ENCODE peak calls at places on chromosomes 5 and 9, in four cellular contexts. C is IMR-90, F is PC-3, X is HCT116. T is an unnamed sample. For H3K9me3, the result is how much of the 10 kb centered on the place peaks cover.

GRCh38 chr9:122115176-122116035 is 22.3 kb upstream of the TTLL11 start:
- DNase-seq in X (no peak), C (no peak), F (no peak), T (no peak)

GRCh38 chr5:154723740-154724505 is 31.3 kb upstream of the LARP1 start:
- DNase-seq in X (no peak), C (peak), F (no peak), T (no peak)

GRCh38 chr5:172452398-172453205 is 1.7 kb downstream of the SH3PXD2B start:
- DNase-seq in F (peak), X (peak), C (peak), T (no peak)

GRCh38 chr5:81334304-81335061 is 33.1 kb downstream of the ZCCHC9 start:
- DNase-seq in X (no peak), C (no peak), F (no peak), T (no peak)

GRCh38 chr5:119951330-119951934 is 322.1 kb downstream of the FAM170A start:
- DNase-seq in C (no peak), F (no peak), X (no peak), T (no peak)

GRCh38 chr5:73365301-73365853 is 83.2 kb downstream of the FOXD1 start:
- DNase-seq in C (peak), X (peak), F (peak), T (no peak)

GRCh38 chr5:169289520-169289919 is 11.4 kb downstream of the SLIT3 start:
- DNase-seq in F (no peak), C (no peak), X (no peak), T (no peak)

GRCh38 chr9:73683862-73684591 is 532.4 kb downstream of the ANXA1 start:
- DNase-seq in X (peak), C (no peak), F (peak), T (peak)

GRCh38 chr9:18666987-18667772 is 193.2 kb downstream of the ADAMTSL1 start:
- DNase-seq in F (peak), X (no peak), C (peak), T (no peak)

GRCh38 chr5:43098064-43098463 is 22.6 kb upstream of the ZNF131 start:
- DNase-seq in C (no peak), X (no peak), F (no peak), T (no peak)

GRCh38 chr9:129703667-129704355 is 38.4 kb downstream of the PRRX2 start:
- DNase-seq in X (no peak), C (no peak), F (no peak), T (no peak)

GRCh38 chr5:34416501-34417008 is 239.6 kb upstream of the RAI14 start:
- DNase-seq in F (no peak), X (no peak), C (no peak), T (no peak)

GRCh38 chr5:123181394-123181801 is 92.4 kb downstream of the PRDM6 start:
- DNase-seq in C (peak), X (no peak), F (no peak), T (no peak)

GRCh38 chr9:134546231-134546731 is 95.3 kb upstream of the COL5A1 start:
- DNase-seq in C (peak), F (no peak), X (no peak), T (no peak)

GRCh38 chr5:78638423-78638822 is 10.1 kb downstream of the LHFPL2 start:
- DNase-seq in C (peak), X (no peak), F (peak), T (peak)

GRCh38 chr9:121686930-121687541 is 35.6 kb downstream of the DAB2IP start:
- DNase-seq in F (peak), C (peak), X (peak), T (no peak)

GRCh38 chr5:57834829-57835554 is 352.4 kb upstream of the ACTBL2 start:
- DNase-seq in F (no peak), X (no peak), C (peak), T (no peak)

GRCh38 chr5:135462304-135462703 is 10.2 kb upstream of the TIFAB start:
- DNase-seq in X (peak), F (peak), C (peak), T (no peak)

GRCh38 chr5:37840036-37840909 is at the start of gene GDNF:
- DNase-seq in C (peak), F (peak), X (no peak), T (no peak)

GRCh38 chr5:176658817-176659216 is 11.5 kb downstream of the TSPAN17 start:
- DNase-seq in F (no peak), C (peak), X (no peak), T (no peak)

GRCh38 chr9:95570150-95570549 is 53.4 kb upstream of the PTCH1 start:
- DNase-seq in F (no peak), X (no peak), C (peak), T (no peak)

GRCh38 chr5:332843-333242 is 11.3 kb downstream of the AHRR start:
- DNase-seq in X (no peak), F (no peak), C (no peak), T (no peak)

GRCh38 chr9:5518061-5518936 is 8.0 kb downstream of the PDCD1LG2 start:
- DNase-seq in X (no peak), C (no peak), F (no peak), T (no peak)

GRCh38 chr5:73282923-73283322 is 109.9 kb downstream of the TMEM174 start:
- DNase-seq in F (no peak), C (no peak), X (no peak), T (no peak)

GRCh38 chr9:129347323-129348120 is 169.5 kb upstream of the IER5L start:
- DNase-seq in X (no peak), F (no peak), C (peak), T (no peak)

GRCh38 chr5:145246961-145247744 is 588.0 kb downstream of the PRELID2 start:
- DNase-seq in X (no peak), F (peak), C (peak), T (peak)

GRCh38 chr5:66742083-66742895 is 146.1 kb downstream of the MAST4 start:
- DNase-seq in F (no peak), X (peak), C (no peak), T (no peak)

GRCh38 chr9:127838375-127839078 is 15.9 kb downstream of the ENG start:
- DNase-seq in X (no peak), C (peak), F (peak), T (no peak)

GRCh38 chr5:1178529-1179382 is 22.6 kb upstream of the SLC6A19 start:
- DNase-seq in X (no peak), C (no peak), F (no peak), T (no peak)

GRCh38 chr9:134686896-134687295 is 45.3 kb downstream of the COL5A1 start:
- DNase-seq in C (no peak), F (no peak), X (no peak), T (no peak)

GRCh38 chr9:87259543-87259942 is 238.1 kb upstream of the DAPK1 start:
- DNase-seq in C (no peak), X (no peak), F (no peak), T (no peak)

GRCh38 chr5:88734983-88735382 is 148.0 kb downstream of the MEF2C start:
- DNase-seq in X (no peak), C (no peak), F (no peak), T (no peak)

GRCh38 chr5:26192496-26192895 is 845.9 kb downstream of the CDH9 start:
- DNase-seq in F (peak), C (no peak), X (no peak), T (no peak)

GRCh38 chr9:95074632-95075269 is 242.8 kb downstream of the FANCC start:
- DNase-seq in C (no peak), F (no peak), X (no peak), T (no peak)

GRCh38 chr5:175466700-175467318 is 11.6 kb upstream of the SFXN1 start:
- DNase-seq in X (no peak), C (no peak), F (no peak), T (no peak)
- H3K27ac ChIP-seq in X (no peak), C (no peak), F (no peak), T (no peak)

GRCh38 chr5:140794594-140795258 is at the start of gene PCDHA2:
- DNase-seq in C (no peak), F (no peak), X (no peak), T (no peak)

GRCh38 chr5:140785905-140786686 is at the start of gene PCDHA1:
- DNase-seq in C (no peak), X (no peak), F (no peak), T (no peak)

GRCh38 chr5:140796718-140797095 is 2.1 kb downstream of the PCDHA2 start:
- DNase-seq in C (no peak), X (no peak), F (no peak), T (no peak)

GRCh38 chr5:140795259-140795641 is 598 bp downstream of the PCDHA2 start:
- DNase-seq in C (no peak), X (no peak), F (no peak), T (no peak)

DNA sequence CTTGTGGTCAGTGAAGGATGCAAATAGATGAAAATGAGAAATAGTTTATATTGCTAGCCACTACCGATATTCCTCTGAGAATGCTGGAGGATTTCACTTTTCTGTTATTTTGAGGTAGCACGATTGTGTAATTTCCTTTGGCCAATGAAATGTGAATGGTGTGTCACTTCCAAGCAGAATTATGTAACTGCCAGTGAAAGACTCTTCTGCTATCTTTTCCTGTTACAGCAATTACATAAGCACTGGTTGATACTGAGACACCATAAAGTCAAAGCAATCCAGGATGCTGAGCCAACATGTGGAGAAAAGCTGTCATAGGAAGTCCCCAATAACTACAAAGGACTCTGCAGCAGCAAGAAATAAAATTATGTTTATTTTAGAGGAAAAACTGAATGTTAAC is 3.5 kb upstream of the PCDHA2 start:
- DNase-seq in X (no peak), F (no peak), C (no peak), T (no peak)
- H3K9me3 ChIP-seq in X (under half), F (under half), C (under half), T (under half)

GRCh38 chr5:5741418-5741817 is 318.9 kb downstream of the ICE1 start:
- DNase-seq in X (no peak), C (no peak), F (no peak), T (no peak)
- H3K4me2 ChIP-seq in X (no peak), C (no peak), F (no peak), T (no peak)

DNA sequence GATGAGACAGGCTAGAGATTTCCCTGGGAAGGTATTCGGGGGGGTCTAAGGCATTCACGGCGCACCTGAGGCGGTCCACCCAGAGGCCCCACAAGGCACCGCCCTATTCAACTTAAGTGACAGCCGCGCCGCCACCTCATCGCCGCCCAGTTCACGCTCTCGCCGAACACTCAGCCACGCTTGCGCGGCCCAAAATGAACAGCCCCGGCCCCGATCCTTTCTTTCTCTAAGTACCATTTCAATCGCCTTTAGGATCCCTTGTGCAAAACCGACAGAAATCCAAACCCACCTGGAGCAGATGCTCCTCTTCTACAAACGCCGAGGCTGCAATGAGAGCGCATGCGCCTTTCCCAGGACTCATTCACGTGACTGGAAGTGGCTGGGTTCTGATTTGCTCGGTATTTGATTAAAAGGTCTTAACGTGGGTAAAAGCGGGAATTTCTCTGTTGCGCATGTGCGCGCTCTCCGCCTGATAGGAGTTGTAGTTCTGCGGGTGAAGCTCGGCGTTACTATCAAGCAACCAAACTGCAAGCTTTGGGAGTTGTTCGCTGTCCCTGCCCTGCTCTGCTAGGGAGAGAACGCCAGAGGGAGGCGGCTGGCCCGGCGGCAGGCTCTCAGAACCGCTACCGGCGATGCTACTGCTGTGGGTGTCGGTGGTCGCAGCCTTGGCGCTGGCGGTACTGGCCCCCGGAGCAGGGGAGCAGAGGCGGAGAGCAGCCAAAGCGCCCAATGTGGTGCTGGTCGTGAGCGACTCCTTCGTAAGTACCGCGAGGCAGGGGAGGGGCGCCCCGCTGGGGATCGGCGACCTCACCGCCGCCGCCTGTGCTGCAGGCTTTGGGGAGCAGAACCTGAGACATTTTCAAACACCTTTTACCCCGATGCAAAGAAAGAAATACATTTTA is at the start of the genes ARSK and SKIC3:
- DNase-seq in X (peak), F (peak), C (peak), T (peak)
- H3K27ac ChIP-seq in X (peak), F (peak), C (peak), T (peak)

DNA sequence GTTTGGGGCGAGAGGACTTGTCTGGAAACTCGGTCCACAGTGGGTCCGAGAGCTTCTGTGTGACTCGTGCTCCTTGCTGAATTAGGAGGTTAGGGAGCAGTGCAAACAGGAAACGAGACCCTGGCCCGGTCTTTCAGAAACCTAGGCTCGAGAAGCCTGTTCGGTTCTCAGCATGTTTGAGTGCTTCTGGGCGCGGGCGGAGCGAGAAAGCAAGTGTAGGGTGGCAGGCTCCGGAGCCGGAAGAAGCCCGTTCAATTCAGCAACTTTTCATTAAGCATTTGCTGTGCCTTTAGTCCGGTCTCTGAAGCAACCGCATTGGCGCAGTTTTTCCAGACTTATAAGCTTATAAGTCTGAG is 547 bp downstream of the CLTA start:
- DNase-seq in F (no peak), C (no peak), X (no peak), T (no peak)
- H3K9me3 ChIP-seq in F (under half), C (under half), X (under half), T (under half)

GRCh38 chr9:91681461-91682305 is 258.1 kb upstream of the NFIL3 start:
- DNase-seq in F (peak), C (peak), X (peak), T (no peak)
- H3K4me2 ChIP-seq in F (peak), C (no peak), X (peak), T (no peak)

GRCh38 chr9:131142160-131142559 is 16.8 kb downstream of the NUP214 start:
- DNase-seq in C (no peak), F (no peak), X (no peak), T (no peak)

GRCh38 chr9:131140112-131140511 is 14.7 kb downstream of the NUP214 start:
- DNase-seq in C (no peak), X (no peak), F (no peak), T (no peak)

GRCh38 chr9:131140550-131140949 is 15.2 kb downstream of the NUP214 start:
- DNase-seq in X (no peak), C (no peak), F (no peak), T (no peak)

GRCh38 chr9:131138676-131139075 is 13.3 kb downstream of the NUP214 start:
- DNase-seq in F (no peak), C (no peak), X (no peak), T (no peak)
- H3K27ac ChIP-seq in F (no peak), C (no peak), X (no peak), T (no peak)

DNA sequence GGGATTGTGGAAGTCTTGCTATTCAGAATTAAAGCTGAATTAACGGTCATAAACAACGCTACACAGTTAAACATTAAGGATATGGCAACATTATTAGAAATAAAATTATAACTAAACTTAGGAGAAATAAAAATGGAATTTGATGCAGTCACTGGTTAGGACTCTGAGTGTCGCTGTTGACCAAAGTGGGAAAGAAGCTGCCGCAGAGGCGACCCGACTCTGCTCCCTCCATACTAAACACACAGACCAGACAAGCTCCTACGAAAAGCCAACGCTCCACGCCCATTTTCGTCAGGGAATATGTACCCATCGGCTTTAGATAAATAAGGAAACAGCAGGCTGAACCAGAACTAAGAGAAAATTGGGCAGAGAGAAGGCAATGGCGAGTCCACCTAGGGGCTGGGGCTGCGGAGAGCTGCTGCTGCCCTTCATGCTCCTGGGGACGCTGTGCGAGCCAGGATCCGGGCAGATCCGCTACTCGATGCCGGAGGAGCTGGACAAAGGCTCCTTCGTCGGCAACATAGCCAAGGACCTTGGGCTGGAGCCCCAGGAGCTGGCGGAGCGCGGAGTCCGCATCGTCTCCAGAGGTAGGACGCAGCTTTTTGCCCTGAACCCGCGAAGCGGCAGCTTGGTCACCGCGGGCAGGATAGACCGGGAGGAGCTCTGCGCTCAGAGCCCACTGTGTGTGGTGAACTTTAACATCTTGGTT is at the start of gene PCDHGA5:
- DNase-seq in C (peak), X (no peak), F (peak), T (no peak)
- H3K9me3 ChIP-seq in C (half or more), X (under half), F (under half), T (under half)

GRCh38 chr9:136374183-136374575 is 710 bp upstream of the CARD9 start:
- DNase-seq in X (no peak), F (no peak), C (no peak), T (no peak)

GRCh38 chr9:136372561-136373299 is 739 bp downstream of the CARD9 start:
- DNase-seq in C (peak), F (peak), X (no peak), T (no peak)

GRCh38 chr9:136372006-136372405 is 1.5 kb downstream of the CARD9 start:
- DNase-seq in C (no peak), X (no peak), F (no peak), T (no peak)

GRCh38 chr9:136375096-136375495 is 1.6 kb upstream of the CARD9 start:
- DNase-seq in F (no peak), C (no peak), X (no peak), T (no peak)

DNA sequence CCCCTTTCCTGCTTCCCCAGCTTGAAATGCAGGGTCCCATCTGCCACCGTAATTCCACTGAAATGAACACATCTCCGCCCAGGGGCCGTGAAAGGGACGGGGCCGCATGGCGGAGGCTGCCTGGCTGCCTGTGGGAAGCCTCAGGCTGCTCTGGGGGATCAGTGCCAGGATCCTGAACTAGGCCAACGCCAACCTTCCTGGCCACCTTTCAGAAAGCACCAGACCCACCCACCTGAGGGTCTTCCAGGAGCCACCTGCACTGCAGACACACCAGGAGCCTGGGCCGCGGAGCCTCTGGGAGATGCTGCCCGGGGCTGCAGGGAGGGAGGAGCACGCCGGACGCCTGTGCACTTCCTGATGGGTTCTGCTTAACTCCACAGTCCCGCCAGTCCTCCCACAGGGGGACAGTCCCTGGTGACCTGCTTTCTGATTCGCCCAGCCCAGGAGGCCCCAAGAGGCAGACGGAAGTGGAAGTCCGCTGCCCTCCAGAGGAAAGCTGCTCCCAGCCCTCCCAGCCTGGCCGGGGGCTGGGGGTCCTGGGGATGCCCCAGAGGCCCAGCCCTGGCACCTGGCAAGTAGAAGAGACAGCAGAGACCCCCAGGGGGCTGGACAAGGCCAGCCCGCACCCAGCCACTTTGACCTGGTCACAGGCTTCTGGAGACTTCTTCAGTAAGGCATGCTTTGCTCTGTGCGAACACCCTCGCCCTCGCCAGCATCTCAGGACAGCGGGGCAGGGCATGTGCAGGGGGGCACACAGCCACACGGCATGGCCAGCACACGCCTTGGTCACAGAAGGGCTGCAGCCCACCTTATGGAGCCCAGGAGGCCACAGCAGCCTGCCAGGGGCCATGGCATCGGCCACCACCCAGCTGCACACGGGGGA is at the start of gene CARD9:
- DNase-seq in C (no peak), X (no peak), F (no peak), T (no peak)
- H3K4me2 ChIP-seq in C (no peak), X (peak), F (no peak), T (no peak)